ENCODE peak calls at places on chromosomes 4 and X, in ten cellular contexts. V is HCT116; C is substantia nigra; Y is hypothalamus; N is coronary artery; G is HFF-Myc; E is DMS 273 treated with DMSO at 0.1 percent for 48 hours; H is activated CD4-positive, alpha-beta T cell treated with anti-CD3 and anti-CD28 coated beads, Interleukin-2, amount 50 U/mL, for 24 hours; R is NCI-H1105 treated with DMSO at 0.1 percent for 48 hours; I is spleen. P is an unnamed sample.

GRCh38 chrX:154370300-154370881 is 4.0 kb downstream of the FLNA start:
- DNase-seq in I (peak; percentile 87), H (no peak), R (no peak), V (no peak), G (no peak), Y (no peak), E (no peak), N (no peak), C (peak; percentile 28), P (no peak)

GRCh38 chr4:143482753-143483362 is 30.6 kb upstream of the SMARCA5 start:
- DNase-seq in C (peak; percentile 13), G (peak; percentile 32), H (no peak), R (peak; percentile 18), N (no peak), V (peak; percentile 28), I (no peak), Y (no peak), E (peak; percentile 8), P (peak; percentile 17)

GRCh38 chr4:932713-933070 is 432 bp downstream of the TMEM175 start:
- DNase-seq in N (no peak), G (no peak), I (no peak), R (no peak), V (no peak), C (no peak), Y (no peak), E (no peak), H (no peak), P (no peak)

GRCh38 chrX:48480583-48480982 is 4.6 kb downstream of the FTSJ1 start:
- DNase-seq in E (no peak), N (no peak), H (no peak), C (no peak), I (no peak), Y (no peak), R (no peak), V (no peak), G (no peak), P (no peak)

GRCh38 chr4:139689093-139689722 is 23.6 kb downstream of the MGST2 start:
- DNase-seq in V (no peak), C (no peak), E (no peak), I (no peak), H (no peak), Y (no peak), N (no peak), R (no peak), G (no peak), P (no peak)

GRCh38 chrX:42093756-42094155 is 170.4 kb upstream of the CASK start:
- DNase-seq in Y (no peak), R (no peak), G (no peak), E (no peak), C (no peak), I (no peak), N (no peak), H (no peak), V (no peak), P (no peak)

GRCh38 chr4:7738458-7739076 is 201.1 kb downstream of the AFAP1 start:
- DNase-seq in G (no peak), E (no peak), Y (no peak), N (no peak), I (peak; percentile 66), C (no peak), R (no peak), V (no peak), H (no peak), P (no peak)

GRCh38 chr4:19205853-19206252 is 1045.9 kb upstream of the SLIT2 start:
- DNase-seq in I (no peak), G (no peak), N (no peak), R (no peak), Y (no peak), V (no peak), C (no peak), H (no peak), E (no peak), P (no peak)

GRCh38 chrX:110847334-110847733 is 51.7 kb upstream of the CHRDL1 start:
- DNase-seq in H (no peak), R (peak; percentile 35), G (no peak), C (no peak), Y (no peak), E (peak; percentile 21), V (peak; percentile 37), I (no peak), N (no peak), P (no peak)

GRCh38 chrX:50100188-50100587 is 100.6 kb downstream of the AKAP4 start:
- DNase-seq in N (no peak), E (no peak), Y (no peak), G (no peak), V (no peak), C (no peak), H (no peak), I (no peak), R (no peak), P (no peak)